ENCODE peak calls at places on chromosomes 2 and 18, in ten cellular contexts. One of them, this sample, is unnamed.

GRCh38 chr2:138012968-138013367 is 48.7 kb downstream of the HNMT start:
- DNase-seq in GM12865: no peak
- DNase-seq in activated CD8-positive, alpha-beta memory T cell treated with anti-CD3 and anti-CD28 coated beads for 48 hours: no peak
- DNase-seq in glomerular endothelial cell: no peak
- DNase-seq in HTR-8/SVneo: no peak
- DNase-seq in activated T-cell treated with anti-CD3 and anti-CD28 coated beads, Interleukin-2, amount 50 U/mL, for 1 hour: no peak
- DNase-seq in HS-5: no peak
- DNase-seq in COLO829: no peak
- DNase-seq in germinal center: no peak
- DNase-seq in activated CD4-positive, alpha-beta T cell treated with anti-CD3 and anti-CD28 coated beads, Interleukin-2, amount 10 ng/mL, durations not matched to agents 7 days and 5 days: no peak
- DNase-seq in this sample: no peak

GRCh38 chr2:85810376-85811172 is 56.8 kb downstream of the ATOH8 start:
- DNase-seq in glomerular endothelial cell: no peak
- DNase-seq in germinal center: no peak
- DNase-seq in GM12865: no peak
- DNase-seq in HTR-8/SVneo: no peak
- DNase-seq in activated CD4-positive, alpha-beta T cell treated with anti-CD3 and anti-CD28 coated beads, Interleukin-2, amount 10 ng/mL, durations not matched to agents 7 days and 5 days: no peak
- DNase-seq in COLO829: no peak
- DNase-seq in activated CD8-positive, alpha-beta memory T cell treated with anti-CD3 and anti-CD28 coated beads for 48 hours: no peak
- DNase-seq in activated T-cell treated with anti-CD3 and anti-CD28 coated beads, Interleukin-2, amount 50 U/mL, for 1 hour: no peak
- DNase-seq in HS-5: no peak
- DNase-seq in this sample: peak; percentile 28

GRCh38 chr2:201465524-201465971 is 14.0 kb downstream of the STRADB start:
- DNase-seq in germinal center: no peak
- DNase-seq in activated CD4-positive, alpha-beta T cell treated with anti-CD3 and anti-CD28 coated beads, Interleukin-2, amount 10 ng/mL, durations not matched to agents 7 days and 5 days: no peak
- DNase-seq in HS-5: no peak
- DNase-seq in activated T-cell treated with anti-CD3 and anti-CD28 coated beads, Interleukin-2, amount 50 U/mL, for 1 hour: no peak
- DNase-seq in HTR-8/SVneo: no peak
- DNase-seq in COLO829: no peak
- DNase-seq in GM12865: no peak
- DNase-seq in activated CD8-positive, alpha-beta memory T cell treated with anti-CD3 and anti-CD28 coated beads for 48 hours: no peak
- DNase-seq in glomerular endothelial cell: no peak
- DNase-seq in this sample: no peak

GRCh38 chr2:217737127-217737526 is 265.7 kb downstream of the TNS1 start:
- DNase-seq in GM12865: no peak
- DNase-seq in activated CD8-positive, alpha-beta memory T cell treated with anti-CD3 and anti-CD28 coated beads for 48 hours: no peak
- DNase-seq in HS-5: no peak
- DNase-seq in germinal center: no peak
- DNase-seq in glomerular endothelial cell: no peak
- DNase-seq in activated T-cell treated with anti-CD3 and anti-CD28 coated beads, Interleukin-2, amount 50 U/mL, for 1 hour: no peak
- DNase-seq in HTR-8/SVneo: no peak
- DNase-seq in COLO829: no peak
- DNase-seq in activated CD4-positive, alpha-beta T cell treated with anti-CD3 and anti-CD28 coated beads, Interleukin-2, amount 10 ng/mL, durations not matched to agents 7 days and 5 days: no peak
- DNase-seq in this sample: no peak

GRCh38 chr2:105797298-105797819 is 52.6 kb downstream of the NCK2 start:
- DNase-seq in activated CD4-positive, alpha-beta T cell treated with anti-CD3 and anti-CD28 coated beads, Interleukin-2, amount 10 ng/mL, durations not matched to agents 7 days and 5 days: peak; percentile 65
- DNase-seq in HS-5: no peak
- DNase-seq in GM12865: peak; percentile 92
- DNase-seq in activated T-cell treated with anti-CD3 and anti-CD28 coated beads, Interleukin-2, amount 50 U/mL, for 1 hour: no peak
- DNase-seq in HTR-8/SVneo: no peak
- DNase-seq in glomerular endothelial cell: no peak
- DNase-seq in germinal center: no peak
- DNase-seq in COLO829: no peak
- DNase-seq in activated CD8-positive, alpha-beta memory T cell treated with anti-CD3 and anti-CD28 coated beads for 48 hours: no peak
- DNase-seq in this sample: peak; percentile 97

GRCh38 chr2:142058149-142058548 is 72.7 kb downstream of the LRP1B start:
- DNase-seq in COLO829: no peak
- DNase-seq in HTR-8/SVneo: no peak
- DNase-seq in activated T-cell treated with anti-CD3 and anti-CD28 coated beads, Interleukin-2, amount 50 U/mL, for 1 hour: no peak
- DNase-seq in germinal center: no peak
- DNase-seq in activated CD4-positive, alpha-beta T cell treated with anti-CD3 and anti-CD28 coated beads, Interleukin-2, amount 10 ng/mL, durations not matched to agents 7 days and 5 days: no peak
- DNase-seq in glomerular endothelial cell: no peak
- DNase-seq in HS-5: no peak
- DNase-seq in GM12865: no peak
- DNase-seq in activated CD8-positive, alpha-beta memory T cell treated with anti-CD3 and anti-CD28 coated beads for 48 hours: no peak
- DNase-seq in this sample: peak; percentile 6

GRCh38 chr2:227351639-227352038 is 26.6 kb downstream of the MFF start:
- DNase-seq in activated T-cell treated with anti-CD3 and anti-CD28 coated beads, Interleukin-2, amount 50 U/mL, for 1 hour: no peak
- DNase-seq in HTR-8/SVneo: no peak
- DNase-seq in COLO829: no peak
- DNase-seq in glomerular endothelial cell: no peak
- DNase-seq in activated CD8-positive, alpha-beta memory T cell treated with anti-CD3 and anti-CD28 coated beads for 48 hours: no peak
- DNase-seq in HS-5: no peak
- DNase-seq in activated CD4-positive, alpha-beta T cell treated with anti-CD3 and anti-CD28 coated beads, Interleukin-2, amount 10 ng/mL, durations not matched to agents 7 days and 5 days: no peak
- DNase-seq in GM12865: peak; percentile 59
- DNase-seq in germinal center: no peak
- DNase-seq in this sample: no peak

GRCh38 chr18:35242426-35242825 is 1.6 kb downstream of the ZNF397 start:
- DNase-seq in activated CD8-positive, alpha-beta memory T cell treated with anti-CD3 and anti-CD28 coated beads for 48 hours: no peak
- DNase-seq in GM12865: no peak
- DNase-seq in glomerular endothelial cell: no peak
- DNase-seq in germinal center: no peak
- DNase-seq in COLO829: no peak
- DNase-seq in activated T-cell treated with anti-CD3 and anti-CD28 coated beads, Interleukin-2, amount 50 U/mL, for 1 hour: no peak
- DNase-seq in activated CD4-positive, alpha-beta T cell treated with anti-CD3 and anti-CD28 coated beads, Interleukin-2, amount 10 ng/mL, durations not matched to agents 7 days and 5 days: no peak
- DNase-seq in HTR-8/SVneo: no peak
- DNase-seq in HS-5: no peak
- DNase-seq in this sample: no peak

GRCh38 chr2:168210898-168211570 is 36.4 kb downstream of the STK39 start:
- DNase-seq in COLO829: peak; percentile 51
- DNase-seq in germinal center: peak; percentile 28
- DNase-seq in activated CD4-positive, alpha-beta T cell treated with anti-CD3 and anti-CD28 coated beads, Interleukin-2, amount 10 ng/mL, durations not matched to agents 7 days and 5 days: no peak
- DNase-seq in glomerular endothelial cell: no peak
- DNase-seq in HS-5: peak; percentile 94
- DNase-seq in HTR-8/SVneo: peak; percentile 82
- DNase-seq in GM12865: no peak
- DNase-seq in activated T-cell treated with anti-CD3 and anti-CD28 coated beads, Interleukin-2, amount 50 U/mL, for 1 hour: no peak
- DNase-seq in activated CD8-positive, alpha-beta memory T cell treated with anti-CD3 and anti-CD28 coated beads for 48 hours: no peak
- DNase-seq in this sample: peak; percentile 93

GRCh38 chr18:11570770-11571169 is 38.6 kb upstream of the SLC35G4 start:
- DNase-seq in glomerular endothelial cell: no peak
- DNase-seq in GM12865: peak; percentile 19
- DNase-seq in germinal center: no peak
- DNase-seq in COLO829: no peak
- DNase-seq in HS-5: no peak
- DNase-seq in activated CD4-positive, alpha-beta T cell treated with anti-CD3 and anti-CD28 coated beads, Interleukin-2, amount 10 ng/mL, durations not matched to agents 7 days and 5 days: no peak
- DNase-seq in activated T-cell treated with anti-CD3 and anti-CD28 coated beads, Interleukin-2, amount 50 U/mL, for 1 hour: no peak
- DNase-seq in activated CD8-positive, alpha-beta memory T cell treated with anti-CD3 and anti-CD28 coated beads for 48 hours: no peak
- DNase-seq in HTR-8/SVneo: no peak
- DNase-seq in this sample: peak; percentile 29

GRCh38 chr2:64609229-64609994 is 44.3 kb downstream of the SERTAD2 start:
- DNase-seq in HTR-8/SVneo: no peak
- DNase-seq in activated CD8-positive, alpha-beta memory T cell treated with anti-CD3 and anti-CD28 coated beads for 48 hours: peak; percentile 49
- DNase-seq in COLO829: no peak
- DNase-seq in activated T-cell treated with anti-CD3 and anti-CD28 coated beads, Interleukin-2, amount 50 U/mL, for 1 hour: peak; percentile 81
- DNase-seq in GM12865: peak; percentile 87
- DNase-seq in HS-5: no peak
- DNase-seq in activated CD4-positive, alpha-beta T cell treated with anti-CD3 and anti-CD28 coated beads, Interleukin-2, amount 10 ng/mL, durations not matched to agents 7 days and 5 days: peak; percentile 60
- DNase-seq in glomerular endothelial cell: no peak
- DNase-seq in germinal center: peak; percentile 91
- DNase-seq in this sample: peak; percentile 76

GRCh38 chr18:6681331-6681875 is 48.1 kb upstream of the ARHGAP28 start:
- DNase-seq in COLO829: no peak
- DNase-seq in HTR-8/SVneo: no peak
- DNase-seq in activated CD8-positive, alpha-beta memory T cell treated with anti-CD3 and anti-CD28 coated beads for 48 hours: no peak
- DNase-seq in HS-5: no peak
- DNase-seq in GM12865: no peak
- DNase-seq in glomerular endothelial cell: no peak
- DNase-seq in activated T-cell treated with anti-CD3 and anti-CD28 coated beads, Interleukin-2, amount 50 U/mL, for 1 hour: no peak
- DNase-seq in germinal center: no peak
- DNase-seq in activated CD4-positive, alpha-beta T cell treated with anti-CD3 and anti-CD28 coated beads, Interleukin-2, amount 10 ng/mL, durations not matched to agents 7 days and 5 days: no peak
- DNase-seq in this sample: no peak

GRCh38 chr18:40489301-40489700 is 1465.7 kb upstream of the PIK3C3 start:
- DNase-seq in activated CD8-positive, alpha-beta memory T cell treated with anti-CD3 and anti-CD28 coated beads for 48 hours: no peak
- DNase-seq in HS-5: no peak
- DNase-seq in HTR-8/SVneo: no peak
- DNase-seq in activated T-cell treated with anti-CD3 and anti-CD28 coated beads, Interleukin-2, amount 50 U/mL, for 1 hour: no peak
- DNase-seq in glomerular endothelial cell: no peak
- DNase-seq in activated CD4-positive, alpha-beta T cell treated with anti-CD3 and anti-CD28 coated beads, Interleukin-2, amount 10 ng/mL, durations not matched to agents 7 days and 5 days: no peak
- DNase-seq in COLO829: no peak
- DNase-seq in germinal center: no peak
- DNase-seq in GM12865: no peak
- DNase-seq in this sample: no peak

GRCh38 chr18:63890950-63891304 is 3.4 kb downstream of the SERPINB2 start:
- DNase-seq in activated T-cell treated with anti-CD3 and anti-CD28 coated beads, Interleukin-2, amount 50 U/mL, for 1 hour: no peak
- DNase-seq in HTR-8/SVneo: no peak
- DNase-seq in HS-5: no peak
- DNase-seq in GM12865: peak; percentile 64
- DNase-seq in germinal center: no peak
- DNase-seq in COLO829: no peak
- DNase-seq in activated CD4-positive, alpha-beta T cell treated with anti-CD3 and anti-CD28 coated beads, Interleukin-2, amount 10 ng/mL, durations not matched to agents 7 days and 5 days: no peak
- DNase-seq in glomerular endothelial cell: no peak
- DNase-seq in activated CD8-positive, alpha-beta memory T cell treated with anti-CD3 and anti-CD28 coated beads for 48 hours: no peak
- DNase-seq in this sample: peak; percentile 51

GRCh38 chr2:29224693-29225551 is 109.7 kb downstream of the CLIP4 start:
- DNase-seq in HTR-8/SVneo: no peak
- DNase-seq in HS-5: no peak
- DNase-seq in activated T-cell treated with anti-CD3 and anti-CD28 coated beads, Interleukin-2, amount 50 U/mL, for 1 hour: no peak
- DNase-seq in GM12865: no peak
- DNase-seq in germinal center: no peak
- DNase-seq in activated CD4-positive, alpha-beta T cell treated with anti-CD3 and anti-CD28 coated beads, Interleukin-2, amount 10 ng/mL, durations not matched to agents 7 days and 5 days: no peak
- DNase-seq in glomerular endothelial cell: no peak
- DNase-seq in activated CD8-positive, alpha-beta memory T cell treated with anti-CD3 and anti-CD28 coated beads for 48 hours: no peak
- DNase-seq in COLO829: no peak
- DNase-seq in this sample: no peak

GRCh38 chr2:67561411-67561965 is 164.4 kb downstream of the ETAA1 start:
- DNase-seq in HTR-8/SVneo: peak; percentile 72
- DNase-seq in germinal center: no peak
- DNase-seq in HS-5: peak; percentile 82
- DNase-seq in glomerular endothelial cell: peak; percentile 75
- DNase-seq in COLO829: no peak
- DNase-seq in activated CD8-positive, alpha-beta memory T cell treated with anti-CD3 and anti-CD28 coated beads for 48 hours: no peak
- DNase-seq in GM12865: no peak
- DNase-seq in activated T-cell treated with anti-CD3 and anti-CD28 coated beads, Interleukin-2, amount 50 U/mL, for 1 hour: no peak
- DNase-seq in activated CD4-positive, alpha-beta T cell treated with anti-CD3 and anti-CD28 coated beads, Interleukin-2, amount 10 ng/mL, durations not matched to agents 7 days and 5 days: no peak
- DNase-seq in this sample: no peak

GRCh38 chr2:112187046-112187715 is 49.0 kb downstream of the FBLN7 start:
- DNase-seq in COLO829: no peak
- DNase-seq in GM12865: no peak
- DNase-seq in glomerular endothelial cell: no peak
- DNase-seq in activated CD8-positive, alpha-beta memory T cell treated with anti-CD3 and anti-CD28 coated beads for 48 hours: no peak
- DNase-seq in HS-5: no peak
- DNase-seq in activated T-cell treated with anti-CD3 and anti-CD28 coated beads, Interleukin-2, amount 50 U/mL, for 1 hour: peak; percentile 44
- DNase-seq in activated CD4-positive, alpha-beta T cell treated with anti-CD3 and anti-CD28 coated beads, Interleukin-2, amount 10 ng/mL, durations not matched to agents 7 days and 5 days: no peak
- DNase-seq in germinal center: no peak
- DNase-seq in HTR-8/SVneo: no peak
- DNase-seq in this sample: no peak

GRCh38 chr2:210475726-210476125 is 833 bp downstream of the LANCL1 start:
- DNase-seq in activated CD8-positive, alpha-beta memory T cell treated with anti-CD3 and anti-CD28 coated beads for 48 hours: no peak
- DNase-seq in activated T-cell treated with anti-CD3 and anti-CD28 coated beads, Interleukin-2, amount 50 U/mL, for 1 hour: no peak
- DNase-seq in HS-5: no peak
- DNase-seq in GM12865: no peak
- DNase-seq in activated CD4-positive, alpha-beta T cell treated with anti-CD3 and anti-CD28 coated beads, Interleukin-2, amount 10 ng/mL, durations not matched to agents 7 days and 5 days: no peak
- DNase-seq in glomerular endothelial cell: no peak
- DNase-seq in germinal center: no peak
- DNase-seq in HTR-8/SVneo: no peak
- DNase-seq in COLO829: no peak
- DNase-seq in this sample: peak; percentile 16

GRCh38 chr2:77268626-77269025 is 253.6 kb downstream of the LRRTM4 start:
- DNase-seq in germinal center: no peak
- DNase-seq in activated CD4-positive, alpha-beta T cell treated with anti-CD3 and anti-CD28 coated beads, Interleukin-2, amount 10 ng/mL, durations not matched to agents 7 days and 5 days: no peak
- DNase-seq in COLO829: no peak
- DNase-seq in GM12865: no peak
- DNase-seq in activated CD8-positive, alpha-beta memory T cell treated with anti-CD3 and anti-CD28 coated beads for 48 hours: no peak
- DNase-seq in HTR-8/SVneo: no peak
- DNase-seq in activated T-cell treated with anti-CD3 and anti-CD28 coated beads, Interleukin-2, amount 50 U/mL, for 1 hour: no peak
- DNase-seq in glomerular endothelial cell: no peak
- DNase-seq in HS-5: no peak
- DNase-seq in this sample: no peak

GRCh38 chr2:72136349-72136748 is 11.3 kb downstream of the CYP26B1 start:
- DNase-seq in HTR-8/SVneo: no peak
- DNase-seq in activated CD8-positive, alpha-beta memory T cell treated with anti-CD3 and anti-CD28 coated beads for 48 hours: no peak
- DNase-seq in HS-5: no peak
- DNase-seq in germinal center: no peak
- DNase-seq in COLO829: peak; percentile 68
- DNase-seq in activated CD4-positive, alpha-beta T cell treated with anti-CD3 and anti-CD28 coated beads, Interleukin-2, amount 10 ng/mL, durations not matched to agents 7 days and 5 days: no peak
- DNase-seq in activated T-cell treated with anti-CD3 and anti-CD28 coated beads, Interleukin-2, amount 50 U/mL, for 1 hour: no peak
- DNase-seq in GM12865: no peak
- DNase-seq in glomerular endothelial cell: no peak
- DNase-seq in this sample: no peak

GRCh38 chr2:30298302-30298701 is 67.0 kb downstream of the LBH start:
- DNase-seq in activated CD8-positive, alpha-beta memory T cell treated with anti-CD3 and anti-CD28 coated beads for 48 hours: no peak
- DNase-seq in activated T-cell treated with anti-CD3 and anti-CD28 coated beads, Interleukin-2, amount 50 U/mL, for 1 hour: no peak
- DNase-seq in germinal center: peak; percentile 46
- DNase-seq in HTR-8/SVneo: no peak
- DNase-seq in COLO829: no peak
- DNase-seq in activated CD4-positive, alpha-beta T cell treated with anti-CD3 and anti-CD28 coated beads, Interleukin-2, amount 10 ng/mL, durations not matched to agents 7 days and 5 days: no peak
- DNase-seq in GM12865: peak; percentile 19
- DNase-seq in HS-5: no peak
- DNase-seq in glomerular endothelial cell: no peak
- DNase-seq in this sample: no peak

GRCh38 chr2:30776831-30777652 is 30.2 kb downstream of the CAPN13 start:
- DNase-seq in HS-5: no peak
- DNase-seq in activated CD8-positive, alpha-beta memory T cell treated with anti-CD3 and anti-CD28 coated beads for 48 hours: no peak
- DNase-seq in GM12865: no peak
- DNase-seq in activated T-cell treated with anti-CD3 and anti-CD28 coated beads, Interleukin-2, amount 50 U/mL, for 1 hour: no peak
- DNase-seq in HTR-8/SVneo: no peak
- DNase-seq in activated CD4-positive, alpha-beta T cell treated with anti-CD3 and anti-CD28 coated beads, Interleukin-2, amount 10 ng/mL, durations not matched to agents 7 days and 5 days: no peak
- DNase-seq in germinal center: no peak
- DNase-seq in COLO829: no peak
- DNase-seq in glomerular endothelial cell: no peak
- DNase-seq in this sample: no peak

GRCh38 chr2:44349506-44349905 is 11.8 kb downstream of the PREPL start:
- DNase-seq in HTR-8/SVneo: no peak
- DNase-seq in GM12865: no peak
- DNase-seq in COLO829: no peak
- DNase-seq in glomerular endothelial cell: no peak
- DNase-seq in germinal center: no peak
- DNase-seq in activated CD4-positive, alpha-beta T cell treated with anti-CD3 and anti-CD28 coated beads, Interleukin-2, amount 10 ng/mL, durations not matched to agents 7 days and 5 days: no peak
- DNase-seq in activated CD8-positive, alpha-beta memory T cell treated with anti-CD3 and anti-CD28 coated beads for 48 hours: no peak
- DNase-seq in HS-5: no peak
- DNase-seq in activated T-cell treated with anti-CD3 and anti-CD28 coated beads, Interleukin-2, amount 50 U/mL, for 1 hour: no peak
- DNase-seq in this sample: no peak

GRCh38 chr18:2547477-2548087 is 23.7 kb downstream of the METTL4 start:
- DNase-seq in glomerular endothelial cell: peak; percentile 58
- DNase-seq in activated CD4-positive, alpha-beta T cell treated with anti-CD3 and anti-CD28 coated beads, Interleukin-2, amount 10 ng/mL, durations not matched to agents 7 days and 5 days: peak; percentile 13
- DNase-seq in GM12865: peak; percentile 62
- DNase-seq in COLO829: peak; percentile 28
- DNase-seq in germinal center: peak; percentile 35
- DNase-seq in activated T-cell treated with anti-CD3 and anti-CD28 coated beads, Interleukin-2, amount 50 U/mL, for 1 hour: no peak
- DNase-seq in HS-5: no peak
- DNase-seq in HTR-8/SVneo: peak; percentile 14
- DNase-seq in activated CD8-positive, alpha-beta memory T cell treated with anti-CD3 and anti-CD28 coated beads for 48 hours: no peak
- DNase-seq in this sample: peak; percentile 63